ENCODE peak calls at places on chromosomes 7 and 10, in five cellular contexts. T, V, J, D and G are unnamed samples.

GRCh38 chr7:91324663-91325062 is 60.4 kb downstream of the FZD1 start:
- DNase-seq in T (no peak), V (no peak), J (no peak), D (no peak), G (no peak)

GRCh38 chr7:22676385-22676784 is 50.6 kb upstream of the IL6 start:
- DNase-seq in T (no peak), V (no peak), J (no peak), D (no peak), G (no peak)

GRCh38 chr7:116525298-116525912 is 569 bp downstream of the CAV1 start:
- DNase-seq in T (no peak), V (no peak), J (no peak), D (peak), G (no peak)

GRCh38 chr10:86402283-86402931 is 35.8 kb upstream of the GRID1 start:
- DNase-seq in T (no peak), V (peak), J (no peak), D (no peak), G (peak)

GRCh38 chr10:29881336-29881751 is 178.0 kb downstream of the JCAD start:
- DNase-seq in T (no peak), V (no peak), J (no peak), D (no peak), G (no peak)

GRCh38 chr10:12400266-12400931 is 51.1 kb downstream of the CAMK1D start:
- DNase-seq in T (no peak), V (no peak), J (no peak), D (no peak), G (peak)

GRCh38 chr10:34966440-34966839 is 123.7 kb downstream of the CUL2 start:
- DNase-seq in T (no peak), V (no peak), J (no peak), D (no peak), G (peak)

GRCh38 chr7:140863867-140864266 is 60.9 kb downstream of the BRAF start:
- DNase-seq in T (no peak), V (no peak), J (no peak), D (no peak), G (no peak)

GRCh38 chr10:97669561-97669960 is 17.5 kb downstream of the AVPI1 start:
- DNase-seq in T (no peak), V (no peak), J (no peak), D (no peak), G (no peak)

GRCh38 chr7:101814996-101815825 is 2.2 kb upstream of the CUX1 start:
- DNase-seq in T (peak), V (no peak), J (no peak), D (peak), G (peak)

GRCh38 chr10:123007558-123008378 is 827 bp downstream of the IKZF5 start:
- DNase-seq in T (peak), V (peak), J (no peak), D (peak), G (peak)

GRCh38 chr7:105057472-105057871 is 43.5 kb downstream of the KMT2E start:
- DNase-seq in T (no peak), V (no peak), J (no peak), D (no peak), G (no peak)

GRCh38 chr10:13053794-13054462 is 46.0 kb upstream of the OPTN start:
- DNase-seq in T (no peak), V (no peak), J (no peak), D (no peak), G (no peak)

GRCh38 chr7:107913846-107914245 is 22.9 kb downstream of the DLD start:
- DNase-seq in T (no peak), V (no peak), J (no peak), D (no peak), G (peak)

GRCh38 chr7:130305677-130306076 is 12.7 kb downstream of the CPA4 start:
- DNase-seq in T (no peak), V (no peak), J (no peak), D (no peak), G (no peak)

GRCh38 chr10:70084189-70084588 is 31.5 kb downstream of the MACROH2A2 start:
- DNase-seq in T (no peak), V (peak), J (no peak), D (no peak), G (no peak)

GRCh38 chr7:87318741-87319140 is 26.7 kb upstream of the CROT start:
- DNase-seq in T (no peak), V (peak), J (no peak), D (no peak), G (no peak)

GRCh38 chr10:31659665-31660064 is 269.0 kb downstream of the ARHGAP12 start:
- DNase-seq in T (no peak), V (no peak), J (no peak), D (no peak), G (no peak)

GRCh38 chr10:110268931-110269640 is 35.6 kb downstream of the SMNDC1 start:
- DNase-seq in T (no peak), V (no peak), J (no peak), D (no peak), G (no peak)
- TF ChIP-seq MAFK in T (no peak), V (no peak), J (no peak), D (no peak), G (no peak)

DNA sequence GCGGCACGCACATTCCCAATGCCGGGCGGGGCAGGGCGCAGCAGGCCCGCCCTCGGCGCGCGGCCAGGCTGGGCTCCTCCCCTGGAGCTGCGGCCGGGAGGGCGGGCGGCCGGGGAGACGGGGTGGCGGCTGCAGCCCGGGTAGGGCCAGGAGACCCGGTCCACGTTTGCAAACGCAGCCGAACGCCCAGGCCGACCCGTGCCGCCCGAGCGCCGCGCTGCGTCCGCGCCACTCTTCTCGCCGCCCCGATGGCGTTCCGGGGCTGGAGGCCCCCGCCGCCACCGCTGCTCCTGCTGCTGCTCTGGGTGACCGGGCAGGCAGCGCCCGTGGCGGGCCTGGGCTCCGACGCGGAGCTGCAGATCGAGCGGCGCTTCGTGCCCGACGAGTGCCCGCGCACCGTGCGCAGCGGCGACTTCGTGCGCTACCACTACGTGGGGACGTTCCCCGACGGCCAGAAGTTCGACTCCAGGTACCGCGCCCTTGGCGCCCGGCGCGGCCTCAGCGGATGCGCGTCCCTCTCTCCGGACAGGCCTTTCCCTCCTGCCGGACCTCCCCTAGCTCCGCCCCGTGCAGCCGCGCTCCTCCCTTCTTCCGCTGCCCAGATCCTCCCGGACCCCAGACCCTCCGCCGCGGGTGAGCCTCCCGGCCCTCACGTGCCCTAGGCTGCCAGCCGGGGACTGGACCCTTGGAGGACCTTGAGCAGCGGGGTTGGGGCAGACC is at the start of gene FKBP9:
- DNase-seq in T (peak), V (peak), J (no peak), D (peak), G (peak)
- H3K27ac ChIP-seq in T (peak), V (peak), J (no peak), D (peak), G (peak)

GRCh38 chr10:103273026-103273425 is 3.9 kb upstream of the INA start:
- DNase-seq in T (peak), V (no peak), J (no peak), D (peak), G (peak)
- TF ChIP-seq MAFK in T (peak), V (no peak), J (no peak), D (no peak), G (no peak)

GRCh38 chr7:3039787-3040186 is 3.9 kb downstream of the CARD11 start:
- DNase-seq in T (no peak), V (no peak), J (no peak), D (no peak), G (no peak)

GRCh38 chr7:3042861-3043489 is 692 bp downstream of the CARD11 start:
- DNase-seq in T (no peak), V (no peak), J (no peak), D (peak), G (no peak)

GRCh38 chr7:3042301-3042700 is 1.4 kb downstream of the CARD11 start:
- DNase-seq in T (no peak), V (no peak), J (no peak), D (no peak), G (no peak)

DNA sequence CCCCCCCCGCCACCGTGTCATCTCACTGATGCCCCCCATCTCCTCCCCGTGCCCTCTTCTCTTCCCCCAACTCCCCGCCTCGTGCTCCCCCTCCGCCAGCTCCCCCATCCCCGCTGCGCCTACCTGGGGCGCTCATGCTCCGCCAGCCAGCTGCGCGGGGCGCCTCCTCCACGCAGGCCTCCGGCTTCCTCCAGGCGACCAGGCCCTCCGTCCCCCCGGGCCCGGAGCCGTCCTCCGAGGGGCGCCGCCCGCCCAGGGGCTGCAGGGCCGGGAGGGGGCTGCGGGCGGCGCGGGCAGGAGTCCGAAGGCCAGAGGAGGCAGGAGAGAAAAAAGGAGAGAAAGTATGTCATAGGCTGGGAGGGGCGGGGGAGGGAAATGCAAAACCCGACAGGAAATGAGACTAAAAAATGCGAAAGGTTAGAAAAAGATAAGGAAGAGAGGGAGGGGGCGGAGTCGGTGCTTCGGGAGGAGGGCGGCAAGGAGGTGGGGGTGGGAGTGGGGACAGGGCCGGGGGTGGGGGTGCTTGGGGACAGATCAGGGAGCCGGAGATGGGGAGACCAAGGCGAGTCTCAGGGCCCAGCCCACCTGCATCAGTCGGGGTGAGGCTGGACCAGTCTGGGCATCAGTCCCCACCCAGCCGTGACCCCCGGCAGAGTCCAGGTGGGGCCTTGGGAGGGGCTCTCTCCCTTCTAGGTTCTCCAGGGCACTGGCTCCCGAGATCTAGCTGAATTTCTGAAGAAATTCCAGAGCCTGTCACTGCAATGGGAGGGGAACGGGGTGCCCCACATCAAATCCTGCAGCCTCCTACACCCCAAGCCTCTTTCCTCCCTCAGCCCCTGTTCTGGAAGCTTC is at the start of gene CARD11:
- DNase-seq in T (no peak), V (no peak), J (no peak), D (peak), G (no peak)
- H3K27ac ChIP-seq in T (peak), V (no peak), J (no peak), D (peak), G (no peak)

GRCh38 chr10:90969947-90970673 is 49.2 kb upstream of the ANKRD1 start:
- DNase-seq in T (no peak), V (peak), J (no peak), D (no peak), G (peak)

GRCh38 chr10:90967865-90968264 is 47.0 kb upstream of the ANKRD1 start:
- DNase-seq in T (no peak), V (peak), J (no peak), D (no peak), G (no peak)

GRCh38 chr10:90966146-90966545 is 45.3 kb upstream of the ANKRD1 start:
- DNase-seq in T (no peak), V (no peak), J (no peak), D (no peak), G (no peak)

GRCh38 chr10:90969148-90969547 is 48.3 kb upstream of the ANKRD1 start:
- DNase-seq in T (no peak), V (no peak), J (no peak), D (no peak), G (no peak)

GRCh38 chr10:90968448-90969086 is 47.7 kb upstream of the ANKRD1 start:
- DNase-seq in T (no peak), V (no peak), J (no peak), D (no peak), G (peak)
- TF ChIP-seq MAFK in T (no peak), V (no peak), J (no peak), D (no peak), G (no peak)

GRCh38 chr10:49502358-49502757 is 36.6 kb downstream of the ERCC6 start:
- DNase-seq in T (no peak), V (no peak), J (no peak), D (no peak), G (peak)

GRCh38 chr10:49498465-49498864 is 40.5 kb downstream of the ERCC6 start:
- DNase-seq in T (no peak), V (no peak), J (no peak), D (no peak), G (no peak)

GRCh38 chr10:49499305-49499851 is 39.5 kb downstream of the ERCC6 start:
- DNase-seq in T (no peak), V (no peak), J (no peak), D (peak), G (no peak)

GRCh38 chr10:49497358-49497757 is 41.6 kb downstream of the ERCC6 start:
- DNase-seq in T (no peak), V (no peak), J (no peak), D (no peak), G (no peak)

GRCh38 chr10:49500420-49500819 is 38.5 kb downstream of the ERCC6 start:
- DNase-seq in T (no peak), V (no peak), J (no peak), D (no peak), G (no peak)
- H3K27ac ChIP-seq in T (no peak), V (no peak), J (no peak), D (no peak), G (no peak)

GRCh38 chr7:93622036-93622714 is 47.7 kb upstream of the CALCR start:
- DNase-seq in T (peak), V (peak), J (no peak), D (peak), G (peak)
- TF ChIP-seq MAFK in T (no peak), V (no peak), J (no peak), D (no peak), G (no peak)